ENCODE peak calls at places on chromosomes 7 and 10, in four cellular contexts. O is prostate gland, M is colonic mucosa, E is glutamatergic neuron. C is an unnamed sample.

GRCh38 chr7:56493196-56493595 is 377.0 kb upstream of the NUPR2 start:
- DNase-seq in O (no peak), M (no peak), E (no peak), C (no peak)

GRCh38 chr7:156999611-157000046 is 10.8 kb downstream of the MNX1 start:
- DNase-seq in O (no peak), M (peak), E (no peak), C (peak)

GRCh38 chr10:110358869-110359629 is 54.3 kb upstream of the SMNDC1 start:
- DNase-seq in O (peak), M (no peak), E (no peak), C (no peak)

GRCh38 chr10:17563452-17563851 is 53.7 kb downstream of the HACD1 start:
- DNase-seq in O (no peak), M (no peak), E (no peak), C (no peak)

GRCh38 chr7:87918740-87919139 is 15.3 kb upstream of the ADAM22 start:
- DNase-seq in O (no peak), M (no peak), E (no peak), C (no peak)

GRCh38 chr7:151895695-151896485 is 19.0 kb upstream of the PRKAG2 start:
- DNase-seq in O (no peak), M (peak), E (peak), C (no peak)

GRCh38 chr10:56116684-56117083 is 244.4 kb downstream of the ZWINT start:
- DNase-seq in O (no peak), M (no peak), E (no peak), C (no peak)

GRCh38 chr7:24152907-24153513 is 131.0 kb upstream of the NPY start:
- DNase-seq in O (no peak), M (peak), E (no peak), C (no peak)

GRCh38 chr7:38311329-38311937 is 38.0 kb upstream of the TARP start:
- DNase-seq in O (no peak), M (peak), E (no peak), C (peak)

GRCh38 chr7:78779788-78780187 is 673.7 kb downstream of the MAGI2 start:
- DNase-seq in O (no peak), M (no peak), E (no peak), C (no peak)

GRCh38 chr7:109763611-109764010 is 1193.9 kb downstream of the DNAJB9 start:
- DNase-seq in O (no peak), M (no peak), E (no peak), C (no peak)

GRCh38 chr10:116720241-116721047 is 21.9 kb downstream of the HSPA12A start:
- DNase-seq in O (no peak), M (peak), E (no peak), C (no peak)

GRCh38 chr7:14385074-14385473 is 395.6 kb upstream of the ETV1 start:
- DNase-seq in O (no peak), M (no peak), E (no peak), C (no peak)

GRCh38 chr10:86288695-86289576 is 77.7 kb downstream of the GRID1 start:
- DNase-seq in O (no peak), M (peak), E (no peak), C (no peak)

GRCh38 chr7:111750168-111750715 is 187.9 kb upstream of the IMMP2L start:
- DNase-seq in O (no peak), M (no peak), E (no peak), C (no peak)

GRCh38 chr10:124094419-124094785 is 1.0 kb upstream of the CHST15 start:
- DNase-seq in O (no peak), M (no peak), E (no peak), C (no peak)

GRCh38 chr7:151415375-151416112 is 5.7 kb upstream of the WDR86 start:
- DNase-seq in O (no peak), M (no peak), E (no peak), C (no peak)

GRCh38 chr10:47091421-47091820 is 180.2 kb downstream of the PTPN20 start:
- DNase-seq in O (no peak), M (no peak), E (no peak), C (no peak)

GRCh38 chr7:151616443-151617213 is 96.9 kb upstream of the RHEB start:
- DNase-seq in O (no peak), M (no peak), E (no peak), C (no peak)

GRCh38 chr7:106611911-106612310 is 49.0 kb downstream of the CCDC71L start:
- DNase-seq in O (no peak), M (no peak), E (no peak), C (no peak)

GRCh38 chr7:75045881-75046280 is 27.7 kb downstream of the RCC1L start:
- DNase-seq in O (no peak), M (no peak), E (peak), C (no peak)

GRCh38 chr7:158389514-158390425 is 197.9 kb downstream of the PTPRN2 start:
- DNase-seq in O (no peak), M (no peak), E (no peak), C (no peak)

DNA sequence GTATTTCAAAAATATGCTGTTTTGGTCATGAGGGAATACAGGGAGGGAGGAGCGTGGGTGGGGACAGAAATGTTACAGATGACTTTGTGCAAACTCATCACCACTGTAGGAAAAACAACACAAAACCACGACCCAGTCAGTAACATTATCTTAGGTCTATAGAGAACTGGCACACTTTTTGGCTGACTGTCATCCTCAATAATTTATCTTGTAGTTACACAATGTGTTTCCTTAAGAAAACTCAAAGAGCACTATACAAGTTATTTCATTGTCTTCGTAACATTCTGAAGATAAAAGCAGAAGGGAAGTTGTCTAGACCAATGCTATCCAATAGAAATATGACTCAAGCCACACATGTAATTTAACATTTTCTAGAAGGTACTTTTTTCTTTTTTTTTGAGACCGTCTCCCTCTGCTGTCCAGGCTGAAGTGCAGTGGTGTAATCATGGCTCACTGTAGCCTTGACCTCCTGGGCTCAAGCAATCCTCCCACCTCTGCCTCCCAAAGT is 16.9 kb upstream of the CDK14 start:
- DNase-seq in O (peak), M (no peak), E (no peak), C (no peak)
- TF ChIP-seq CTCF in O (no peak), M (no peak), E (no peak), C (no peak)

DNA sequence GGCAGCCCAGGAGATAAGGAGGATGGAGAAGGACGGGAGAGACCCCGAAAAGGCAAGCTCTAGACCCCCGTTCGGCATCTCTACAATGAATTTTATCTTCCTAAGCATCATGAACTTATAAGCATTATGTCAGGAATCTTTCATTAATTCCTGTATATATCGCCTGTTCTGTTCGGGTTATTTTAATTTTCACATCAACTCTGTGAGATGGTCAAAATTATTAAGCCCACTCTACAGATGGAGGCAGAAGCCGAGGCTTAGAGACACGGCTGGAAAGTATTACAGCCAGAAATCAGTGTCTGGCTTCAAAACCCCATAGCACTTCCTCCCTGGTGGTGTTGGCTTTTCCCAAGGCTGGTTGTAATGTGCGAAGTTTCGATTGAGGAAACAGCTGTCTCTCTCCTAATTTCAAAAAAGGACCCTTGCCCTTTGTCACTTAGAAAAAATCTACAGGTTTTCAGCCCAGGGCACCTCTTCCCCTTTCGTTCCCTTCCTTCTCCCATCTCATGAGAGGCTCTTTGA is 1.5 kb upstream of the GRM8 start:
- DNase-seq in O (no peak), M (no peak), E (no peak), C (no peak)
- TF ChIP-seq CTCF in O (no peak), M (peak), E (peak), C (no peak)

GRCh38 chr7:84083846-84084245 is 110.7 kb downstream of the SEMA3A start:
- DNase-seq in O (no peak), M (no peak), E (no peak), C (no peak)

GRCh38 chr7:84081973-84082522 is 112.5 kb downstream of the SEMA3A start:
- DNase-seq in O (no peak), M (no peak), E (no peak), C (no peak)

GRCh38 chr7:84076219-84076618 is 118.4 kb downstream of the SEMA3A start:
- DNase-seq in O (no peak), M (no peak), E (no peak), C (no peak)

GRCh38 chr7:84073476-84073875 is 121.1 kb downstream of the SEMA3A start:
- DNase-seq in O (no peak), M (no peak), E (no peak), C (no peak)

DNA sequence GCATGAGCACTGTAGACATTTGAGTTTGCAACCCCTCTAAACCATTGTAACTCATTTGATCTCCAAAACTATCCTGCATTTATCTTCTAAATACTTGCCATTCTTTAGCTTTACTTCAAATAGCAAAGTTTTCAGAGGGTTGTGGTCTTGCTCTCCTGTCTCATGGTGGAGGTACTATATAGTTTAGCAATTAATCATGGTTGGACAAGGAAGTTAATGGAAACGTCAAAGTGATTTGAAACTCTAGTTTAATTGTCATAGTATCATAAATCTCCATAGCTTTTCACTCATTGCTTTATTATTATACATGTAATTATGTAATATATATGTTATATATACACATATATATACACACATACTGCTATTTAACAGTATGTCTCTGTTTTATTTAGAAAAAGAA is 116.2 kb downstream of the SEMA3A start:
- DNase-seq in O (no peak), M (no peak), E (no peak), C (no peak)
- TF ChIP-seq CTCF in O (no peak), M (no peak), E (no peak), C (no peak)

GRCh38 chr7:29851487-29851886 is 45.2 kb downstream of the WIPF3 start:
- DNase-seq in O (no peak), M (no peak), E (no peak), C (no peak)
- TF ChIP-seq CTCF in O (no peak), M (no peak), E (no peak), C (no peak)

GRCh38 chr10:15715619-15716227 is 4.0 kb downstream of the ITGA8 start:
- DNase-seq in O (no peak), M (no peak), E (peak), C (no peak)
- TF ChIP-seq CTCF in O (peak), M (peak), E (peak), C (peak)

GRCh38 chr10:132570771-132571564 is 33.4 kb downstream of the INPP5A start:
- DNase-seq in O (peak), M (peak), E (peak), C (peak)

GRCh38 chr10:132574288-132574687 is 36.7 kb downstream of the INPP5A start:
- DNase-seq in O (no peak), M (no peak), E (no peak), C (no peak)

GRCh38 chr10:132570265-132570664 is 32.7 kb downstream of the INPP5A start:
- DNase-seq in O (no peak), M (no peak), E (no peak), C (no peak)

GRCh38 chr10:132572545-132572937 is 35.0 kb downstream of the INPP5A start:
- DNase-seq in O (no peak), M (no peak), E (peak), C (no peak)

GRCh38 chr10:132571565-132572544 is 34.3 kb downstream of the INPP5A start:
- DNase-seq in O (peak), M (peak), E (peak), C (peak)
- TF ChIP-seq CTCF in O (no peak), M (no peak), E (no peak), C (no peak)

GRCh38 chr10:96642973-96643372 is 56.2 kb upstream of the TM9SF3 start:
- DNase-seq in O (peak), M (peak), E (peak), C (peak)
- TF ChIP-seq CTCF in O (peak), M (peak), E (peak), C (peak)

GRCh38 chr7:22819476-22819875 is 3.2 kb downstream of the TOMM7 start:
- DNase-seq in O (no peak), M (no peak), E (no peak), C (no peak)

GRCh38 chr7:22824760-22825159 is 2.1 kb upstream of the TOMM7 start:
- DNase-seq in O (no peak), M (no peak), E (no peak), C (no peak)

GRCh38 chr7:22823142-22823497 is 471 bp upstream of the TOMM7 start:
- DNase-seq in O (no peak), M (no peak), E (no peak), C (no peak)

GRCh38 chr7:22821702-22822485 is 755 bp downstream of the TOMM7 start:
- DNase-seq in O (no peak), M (peak), E (no peak), C (no peak)

DNA sequence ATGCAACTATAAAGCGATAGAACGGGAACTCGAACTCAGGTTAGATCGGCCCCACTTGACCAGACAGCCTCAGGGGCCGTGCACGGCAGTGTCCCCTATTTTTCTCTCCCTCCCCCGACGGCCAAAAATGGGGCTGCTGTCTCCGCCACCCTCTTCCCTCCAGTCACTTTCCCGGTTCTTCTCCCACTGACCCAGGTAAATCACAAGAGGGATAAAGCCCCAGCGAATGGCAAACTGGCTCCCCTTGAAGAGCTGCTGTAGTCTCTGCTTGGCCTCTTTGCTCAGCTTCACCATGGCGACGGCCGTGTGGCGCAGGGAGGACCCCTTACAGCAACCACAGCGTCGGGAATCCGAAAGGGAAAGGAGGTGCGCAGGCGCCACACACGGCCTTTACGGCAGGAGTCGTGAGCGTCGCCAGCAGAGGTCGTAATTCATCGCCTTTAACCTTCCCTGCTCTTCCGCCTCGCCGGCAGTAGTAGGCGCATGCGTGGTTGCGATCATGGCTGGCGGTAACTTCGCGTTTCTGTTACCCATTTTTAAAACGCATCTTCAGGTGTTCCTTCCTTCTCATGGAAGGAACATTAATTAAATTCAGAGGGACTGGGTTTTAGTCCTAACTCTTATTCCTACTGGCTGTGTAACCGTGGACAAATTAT is at the start of gene TOMM7:
- DNase-seq in O (peak), M (peak), E (peak), C (peak)
- TF ChIP-seq CTCF in O (peak), M (peak), E (peak), C (peak)